ENCODE peak calls at places on chromosomes 1 and 21, in six cellular contexts. R is neural progenitor cell, E is HepG2, H is HCT116, U is SK-N-MC, T is GM23248. D is an unnamed sample. For H3K36me3, the result is how much of the 10 kb centered on the place peaks cover.

GRCh38 chr1:6491480-6491962 is at the start of gene PLEKHG5:
- DNase-seq in R (no peak), E (peak), H (peak), U (no peak), T (peak), D (no peak)

GRCh38 chr1:110498270-110498669 is 20.7 kb downstream of the KCNA10 start:
- DNase-seq in R (no peak), E (no peak), H (no peak), U (no peak), T (no peak), D (no peak)

GRCh38 chr1:110555807-110556470 is 37.0 kb upstream of the KCNA10 start:
- DNase-seq in R (no peak), E (no peak), H (no peak), U (no peak), T (no peak), D (no peak)

GRCh38 chr1:96472471-96472870 is 249.1 kb upstream of the PTBP2 start:
- DNase-seq in R (no peak), E (no peak), H (no peak), U (no peak), T (peak), D (no peak)

GRCh38 chr1:215539803-215540575 is 27.1 kb upstream of the KCTD3 start:
- DNase-seq in R (no peak), E (no peak), H (no peak), U (no peak), T (peak), D (no peak)

GRCh38 chr21:18387994-18388393 is 15.6 kb downstream of the TMPRSS15 start:
- DNase-seq in R (no peak), E (no peak), H (no peak), U (no peak), T (no peak), D (no peak)

GRCh38 chr1:100164226-100164625 is 13.8 kb downstream of the LRRC39 start:
- DNase-seq in R (peak), E (no peak), H (no peak), U (no peak), T (peak), D (no peak)

GRCh38 chr1:156140879-156141707 is 12.3 kb upstream of the SEMA4A start:
- DNase-seq in R (peak), E (no peak), H (no peak), U (no peak), T (peak), D (no peak)

GRCh38 chr1:15756143-15757015 is 2.2 kb upstream of the FBLIM1 start:
- DNase-seq in R (peak), E (peak), H (no peak), U (no peak), T (peak), D (peak)

GRCh38 chr21:30349572-30349971 is 1.2 kb upstream of the KRTAP23-1 start:
- DNase-seq in R (no peak), E (no peak), H (no peak), U (no peak), T (no peak), D (no peak)

DNA sequence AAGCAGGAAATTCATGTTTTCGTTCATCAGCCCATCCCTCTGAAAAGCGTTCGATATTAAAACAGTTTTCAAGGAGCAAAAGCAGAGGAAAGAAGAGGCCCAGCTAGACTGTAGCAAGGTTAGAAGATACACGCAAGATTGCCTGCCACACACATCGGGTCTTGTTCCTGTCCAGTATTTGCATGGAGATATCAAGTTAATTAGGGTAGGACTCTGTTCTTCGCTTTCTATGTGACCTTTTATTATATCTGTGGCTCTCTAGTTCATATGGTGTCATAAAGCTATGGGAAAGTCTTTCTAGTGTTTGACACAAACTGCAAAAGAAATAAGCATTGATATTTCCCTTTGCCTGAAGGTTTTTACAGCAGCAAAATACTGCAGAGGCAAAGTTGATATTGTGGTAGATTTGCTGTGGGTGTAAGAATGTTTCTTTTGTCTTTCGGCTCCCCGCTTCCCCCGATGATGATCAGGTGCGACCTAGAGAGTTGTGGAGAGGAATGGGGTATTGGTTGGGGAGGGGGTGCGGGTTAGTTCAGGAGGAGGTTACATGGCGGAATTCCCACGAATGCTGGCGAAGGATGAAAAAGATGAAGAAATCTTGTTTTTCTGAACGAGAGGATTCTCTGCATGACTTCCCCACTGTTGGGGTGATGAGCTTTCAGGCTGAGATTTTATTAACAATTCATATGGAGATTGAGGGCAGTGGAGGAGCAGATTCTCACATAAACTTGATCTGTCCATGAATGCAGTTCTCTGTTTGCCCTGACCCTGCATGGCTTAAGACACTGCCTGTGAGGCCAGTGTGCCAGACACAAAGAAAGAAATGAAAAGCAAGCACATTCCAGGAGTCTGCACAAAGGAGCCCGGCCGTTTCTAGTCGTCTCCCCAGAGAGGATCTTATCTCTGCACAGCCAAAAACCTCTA is 550.1 kb downstream of the USP25 start:
- DNase-seq in R (peak), E (no peak), H (no peak), U (no peak), T (peak), D (no peak)
- H3K9ac ChIP-seq in R (no peak), E (no peak), H (no peak), U (peak), T (peak), D (no peak)

GRCh38 chr21:45019076-45019886 is 55.1 kb upstream of the ADARB1 start:
- DNase-seq in R (peak), E (no peak), H (no peak), U (no peak), T (peak), D (no peak)
- H3K4me3 ChIP-seq in R (peak), E (no peak), H (no peak), U (no peak), T (peak), D (no peak)

GRCh38 chr1:37498872-37499617 is 15.5 kb downstream of the MEAF6 start:
- DNase-seq in R (no peak), E (no peak), H (no peak), U (no peak), T (peak), D (peak)
- H3K36me3 ChIP-seq in R (under half), E (half or more), H (under half), U (under half), T (under half), D (under half)

GRCh38 chr1:82227696-82228095 is 427.0 kb downstream of the ADGRL2 start:
- DNase-seq in R (no peak), E (no peak), H (no peak), U (no peak), T (peak), D (no peak)

GRCh38 chr1:82226198-82226505 is 425.4 kb downstream of the ADGRL2 start:
- DNase-seq in R (no peak), E (no peak), H (no peak), U (no peak), T (no peak), D (no peak)

GRCh38 chr1:82223091-82223490 is 422.4 kb downstream of the ADGRL2 start:
- DNase-seq in R (no peak), E (no peak), H (no peak), U (no peak), T (no peak), D (no peak)

GRCh38 chr1:82227286-82227685 is 426.6 kb downstream of the ADGRL2 start:
- DNase-seq in R (no peak), E (no peak), H (no peak), U (no peak), T (no peak), D (no peak)

GRCh38 chr1:82225407-82226197 is 424.9 kb downstream of the ADGRL2 start:
- DNase-seq in R (no peak), E (no peak), H (no peak), U (no peak), T (peak), D (no peak)
- H3K9ac ChIP-seq in R (no peak), E (no peak), H (no peak), U (no peak), T (no peak), D (no peak)

GRCh38 chr1:94236021-94236491 is 1.3 kb downstream of the ARHGAP29 start:
- DNase-seq in R (peak), E (no peak), H (no peak), U (peak), T (peak), D (no peak)

GRCh38 chr1:94237291-94238226 is at the start of gene ARHGAP29:
- DNase-seq in R (peak), E (peak), H (peak), U (no peak), T (peak), D (peak)

GRCh38 chr1:94236630-94237290 is 624 bp downstream of the ARHGAP29 start:
- DNase-seq in R (peak), E (no peak), H (no peak), U (no peak), T (peak), D (peak)

GRCh38 chr1:94235189-94236020 is 2.0 kb downstream of the ARHGAP29 start:
- DNase-seq in R (no peak), E (no peak), H (no peak), U (peak), T (peak), D (no peak)

GRCh38 chr1:94234615-94235014 is 2.8 kb downstream of the ARHGAP29 start:
- DNase-seq in R (no peak), E (no peak), H (no peak), U (no peak), T (no peak), D (no peak)
- H3K4me3 ChIP-seq in R (no peak), E (no peak), H (no peak), U (no peak), T (peak), D (no peak)

GRCh38 chr1:78054972-78055371 is 9.2 kb downstream of the GIPC2 start:
- DNase-seq in R (no peak), E (no peak), H (no peak), U (no peak), T (no peak), D (no peak)
- H3K36me3 ChIP-seq in R (under half), E (under half), H (under half), U (under half), T (under half), D (under half)

GRCh38 chr1:27359822-27360158 is 7.0 kb downstream of the MAP3K6 start:
- DNase-seq in R (no peak), E (no peak), H (no peak), U (no peak), T (no peak), D (no peak)
- H3K9ac ChIP-seq in R (no peak), E (no peak), H (no peak), U (no peak), T (no peak), D (no peak)

D was measured in colonic mucosa.